ENCODE peak calls at places on chromosomes 2 and 18, in five cellular contexts. O is GM23338, Y is uterus, P is neuronal stem cell, J is aorta. I is an unnamed sample.
A peak's percentile ranks its signal among the peaks of the same experiment; 100 is the strongest.

GRCh38 chr2:164694275-164694695 is 73.0 kb upstream of the GRB14 start:
- DNase-seq in O (peak; percentile 9), Y (no peak), P (no peak), J (no peak), I (no peak)

GRCh38 chr2:177484396-177484795 is 91.8 kb downstream of the AGPS start:
- DNase-seq in O (no peak), Y (no peak), P (no peak), J (no peak), I (no peak)

GRCh38 chr2:174004311-174004695 is 39.1 kb upstream of the SP3 start:
- DNase-seq in O (no peak), Y (no peak), P (no peak), J (no peak), I (no peak)

GRCh38 chr18:35064291-35064690 is 23.1 kb downstream of the MAPRE2 start:
- DNase-seq in O (no peak), Y (no peak), P (no peak), J (no peak), I (no peak)

GRCh38 chr2:6077585-6077984 is 385.4 kb downstream of the SOX11 start:
- DNase-seq in O (no peak), Y (no peak), P (no peak), J (no peak), I (no peak)

GRCh38 chr2:190809876-190810525 is 70.6 kb upstream of the GLS start:
- DNase-seq in O (no peak), Y (no peak), P (no peak), J (no peak), I (no peak)

GRCh38 chr2:128502638-128503246 is 184.1 kb upstream of the HS6ST1 start:
- DNase-seq in O (no peak), Y (no peak), P (no peak), J (peak; percentile 55), I (peak; percentile 20)

GRCh38 chr2:35081001-35081628 is 1274.5 kb upstream of the CRIM1 start:
- DNase-seq in O (no peak), Y (no peak), P (no peak), J (no peak), I (no peak)

GRCh38 chr2:46258937-46259781 is 38.0 kb upstream of the EPAS1 start:
- DNase-seq in O (no peak), Y (no peak), P (no peak), J (no peak), I (no peak)

GRCh38 chr18:67425724-67426123 is 90.8 kb downstream of the DSEL start:
- DNase-seq in O (no peak), Y (no peak), P (no peak), J (no peak), I (no peak)

GRCh38 chr2:96315400-96316071 is 9.6 kb upstream of the ITPRIPL1 start:
- DNase-seq in O (no peak), Y (no peak), P (no peak), J (no peak), I (no peak)

GRCh38 chr2:207394812-207395534 is 134.8 kb upstream of the CREB1 start:
- DNase-seq in O (no peak), Y (peak; percentile 18), P (no peak), J (no peak), I (no peak)

GRCh38 chr2:232543491-232543890 is 4.0 kb downstream of the CHRNG start:
- DNase-seq in O (no peak), Y (no peak), P (no peak), J (no peak), I (no peak)

GRCh38 chr2:237980087-237980486 is 13.3 kb downstream of the UBE2F start:
- DNase-seq in O (no peak), Y (no peak), P (no peak), J (peak; percentile 23), I (no peak)

GRCh38 chr18:47595816-47596501 is 334.5 kb downstream of the SMAD2 start:
- DNase-seq in O (peak; percentile 85), Y (no peak), P (no peak), J (no peak), I (no peak)

GRCh38 chr2:130150181-130151144 is 5.6 kb upstream of the CCDC74B start:
- DNase-seq in O (peak; percentile 20), Y (no peak), P (no peak), J (peak; percentile 65), I (no peak)

GRCh38 chr2:119438128-119438656 is 6.5 kb downstream of the TMEM37 start:
- DNase-seq in O (no peak), Y (no peak), P (no peak), J (no peak), I (no peak)

GRCh38 chr18:65761636-65762310 is 11.0 kb downstream of the CDH7 start:
- DNase-seq in O (no peak), Y (no peak), P (no peak), J (no peak), I (no peak)

GRCh38 chr2:26537069-26537825 is 59.3 kb upstream of the OTOF start:
- DNase-seq in O (peak; percentile 25), Y (no peak), P (no peak), J (peak; percentile 41), I (no peak)

GRCh38 chr2:11750422-11750821 is 4.0 kb downstream of the LPIN1 start:
- DNase-seq in O (no peak), Y (no peak), P (no peak), J (no peak), I (no peak)

GRCh38 chr2:203971236-203971635 is 34.7 kb downstream of the ICOS start:
- DNase-seq in O (no peak), Y (no peak), P (no peak), J (no peak), I (no peak)

GRCh38 chr2:197500503-197501179 is 462 bp downstream of the HSPE1 start:
- DNase-seq in O (no peak), Y (no peak), P (peak; percentile 4), J (no peak), I (no peak)

GRCh38 chr2:176084629-176085119 is 912 bp upstream of the EVX2 start:
- DNase-seq in O (peak; percentile 50), Y (no peak), P (no peak), J (no peak), I (no peak)

GRCh38 chr2:165818920-165819319 is 24.9 kb upstream of the GALNT3 start:
- DNase-seq in O (no peak), Y (no peak), P (no peak), J (no peak), I (no peak)

GRCh38 chr2:54416166-54416798 is 39.8 kb upstream of the SPTBN1 start:
- DNase-seq in O (no peak), Y (peak; percentile 30), P (no peak), J (no peak), I (peak; percentile 55)

GRCh38 chr2:117980783-117981676 is 32.8 kb downstream of the CCDC93 start:
- DNase-seq in O (no peak), Y (no peak), P (no peak), J (no peak), I (no peak)

GRCh38 chr2:236689393-236689700 is 119.7 kb downstream of the ACKR3 start:
- DNase-seq in O (no peak), Y (no peak), P (no peak), J (no peak), I (no peak)

GRCh38 chr18:46211816-46212215 is 107.6 kb downstream of the HAUS1 start:
- DNase-seq in O (no peak), Y (no peak), P (no peak), J (no peak), I (no peak)

GRCh38 chr2:103959174-103960125 is 894.5 kb upstream of the POU3F3 start:
- DNase-seq in O (peak; percentile 77), Y (no peak), P (peak; percentile 54), J (no peak), I (no peak)

GRCh38 chr2:198604599-198604998 is 800.2 kb downstream of the PLCL1 start:
- DNase-seq in O (no peak), Y (no peak), P (no peak), J (no peak), I (no peak)

GRCh38 chr2:150286730-150287362 is 200.6 kb downstream of the RND3 start:
- DNase-seq in O (peak; percentile 60), Y (no peak), P (no peak), J (no peak), I (no peak)

GRCh38 chr2:233270366-233270765 is 18.9 kb downstream of the ATG16L1 start:
- DNase-seq in O (no peak), Y (no peak), P (no peak), J (no peak), I (no peak)

GRCh38 chr2:230697676-230698075 is 15.0 kb upstream of the CAB39 start:
- DNase-seq in O (no peak), Y (no peak), P (no peak), J (no peak), I (no peak)

GRCh38 chr2:42168459-42169099 is 574 bp upstream of the EML4 start:
- DNase-seq in O (no peak), Y (no peak), P (no peak), J (no peak), I (no peak)

GRCh38 chr2:7730449-7730848 is 813.2 kb downstream of the RNF144A start:
- DNase-seq in O (no peak), Y (no peak), P (no peak), J (no peak), I (no peak)

GRCh38 chr2:17084882-17085281 is 419.2 kb upstream of the CYRIA start:
- DNase-seq in O (no peak), Y (no peak), P (no peak), J (no peak), I (no peak)

GRCh38 chr2:112140413-112140802 is 2.2 kb downstream of the FBLN7 start:
- DNase-seq in O (peak; percentile 62), Y (no peak), P (no peak), J (no peak), I (no peak)
- H3K4me3 ChIP-seq in O (peak overlapping the region; percentile 65), Y (peak overlapping the region; percentile 4), P (no peak overlapping the region), J (no peak overlapping the region), I (peak overlapping the region; percentile 24)

GRCh38 chr2:158691619-158692018 is 103.5 kb upstream of the DAPL1 start:
- DNase-seq in O (no peak), Y (no peak), P (no peak), J (no peak), I (no peak)
- H3K27ac ChIP-seq in O (no peak overlapping the region), Y (no peak overlapping the region), P (no peak overlapping the region), J (no peak overlapping the region), I (no peak overlapping the region)

GRCh38 chr2:48529189-48529588 is 765 bp upstream of the STON1 start:
- DNase-seq in O (peak; percentile 63), Y (peak; percentile 63), P (no peak), J (no peak), I (no peak)
- H3K4me3 ChIP-seq in O (peak overlapping the region; percentile 91), Y (peak overlapping the region; percentile 96), P (no peak overlapping the region), J (no peak overlapping the region), I (peak overlapping the region; percentile 61)

DNA sequence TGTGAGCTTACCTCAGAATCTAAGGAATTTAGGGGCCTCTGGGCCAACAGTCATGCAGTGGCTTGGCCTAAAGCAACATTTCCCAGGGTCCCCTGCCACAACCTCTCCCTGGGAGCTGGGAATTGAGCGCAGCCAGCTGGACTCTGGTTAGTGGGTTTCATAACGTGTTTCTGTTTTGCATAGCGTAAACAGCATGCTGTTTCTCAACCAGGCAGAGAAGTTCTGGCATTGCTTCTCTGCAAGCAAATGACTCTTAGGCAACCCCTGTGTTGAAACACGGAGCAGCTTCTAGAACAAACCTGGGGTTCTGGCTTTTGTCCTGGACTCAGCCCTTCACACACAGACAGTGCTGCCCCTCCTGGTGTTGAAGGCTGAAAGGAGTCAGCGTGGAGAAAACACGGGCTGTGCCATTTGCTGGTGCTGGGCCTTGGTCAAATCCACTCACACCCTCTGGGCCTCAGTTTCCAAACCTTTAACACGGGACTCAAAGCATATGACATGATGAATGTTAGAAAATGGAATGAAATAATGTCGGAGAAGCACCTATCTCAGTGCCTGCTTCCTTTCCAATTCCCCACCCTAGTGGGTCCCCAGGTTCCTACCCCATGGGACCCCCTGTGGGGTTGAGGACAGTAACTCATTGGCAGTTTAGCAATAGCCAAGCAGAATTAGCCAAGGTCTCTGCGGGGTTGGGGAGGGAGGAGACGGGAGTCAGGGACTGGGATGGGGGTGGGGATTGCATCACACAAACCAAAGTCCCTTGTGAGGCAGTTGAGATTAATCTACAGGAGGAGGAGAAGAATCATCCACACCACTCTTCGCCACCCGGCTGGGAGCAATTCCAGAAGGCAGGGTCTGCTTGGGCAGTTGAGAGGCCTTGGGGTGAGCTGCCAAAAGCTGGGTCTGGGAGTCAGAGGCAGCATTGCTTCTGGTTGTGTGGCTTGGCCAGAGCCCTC is 30.2 kb upstream of the IL1R2 start:
- DNase-seq in O (no peak), Y (peak; percentile 92), P (no peak), J (peak; percentile 84), I (peak; percentile 61)
- H3K27ac ChIP-seq in O (no peak overlapping the region), Y (peak overlapping the region; percentile 84), P (no peak overlapping the region), J (no peak overlapping the region), I (peak overlapping the region; percentile 89)

I was measured in stomach.